ENCODE peak calls at places on chromosomes 2 and 18, in nine cellular contexts. W is transverse colon; V is effector memory CD4-positive, alpha-beta T cell; B is H7; Y is cardiac fibroblast; R is endodermal cell; S is uterus; Z is epithelial cell of esophagus; N is fibroblast of lung. F is an unnamed sample.

GRCh38 chr2:239112127-239112774 is 264.4 kb downstream of the TWIST2 start:
- DNase-seq in R (no peak), N (no peak), S (peak; percentile 37), V (no peak), Z (no peak), W (no peak), Y (no peak), B (no peak), F (no peak)

GRCh38 chr18:47246027-47246971 is 5.2 kb downstream of the SKOR2 start:
- DNase-seq in Y (no peak), W (no peak), S (no peak), Z (no peak), N (no peak), V (no peak), R (peak; percentile 62), B (peak; percentile 76), F (no peak)

GRCh38 chr18:12543697-12544096 is 114.2 kb downstream of the SPIRE1 start:
- DNase-seq in R (no peak), V (no peak), B (no peak), Y (no peak), Z (peak; percentile 20), W (no peak), N (peak; percentile 19), S (no peak), F (no peak)

GRCh38 chr2:225091336-225091735 is 49.1 kb upstream of the DOCK10 start:
- DNase-seq in W (no peak), V (no peak), Z (peak; percentile 95), R (no peak), B (no peak), Y (peak; percentile 21), S (no peak), N (peak; percentile 70), F (no peak)

GRCh38 chr2:167719410-167719809 is 528.0 kb downstream of the STK39 start:
- DNase-seq in Z (no peak), S (no peak), B (no peak), R (no peak), V (no peak), Y (no peak), N (no peak), W (no peak), F (no peak)

GRCh38 chr2:205556841-205557539 is 125.3 kb upstream of the NRP2 start:
- DNase-seq in N (no peak), B (peak; percentile 16), Z (no peak), W (no peak), S (no peak), V (no peak), Y (no peak), R (peak; percentile 76), F (no peak)

GRCh38 chr18:32530947-32531651 is 60.4 kb upstream of the GAREM1 start:
- DNase-seq in W (no peak), B (no peak), N (peak; percentile 43), S (no peak), Y (peak; percentile 44), R (no peak), V (no peak), Z (peak; percentile 94), F (no peak)

GRCh38 chr18:76432274-76432755 is 62.7 kb downstream of the ZNF516 start:
- DNase-seq in N (no peak), V (no peak), Z (no peak), Y (no peak), W (no peak), R (no peak), S (no peak), B (no peak), F (no peak)

GRCh38 chr2:136129601-136130000 is 11.7 kb upstream of the CXCR4 start:
- DNase-seq in B (no peak), N (no peak), W (no peak), Z (no peak), Y (no peak), S (no peak), R (no peak), V (peak; percentile 35), F (no peak)

GRCh38 chr2:222797308-222797707 is 63.5 kb upstream of the ACSL3 start:
- DNase-seq in S (no peak), Y (peak; percentile 67), B (peak; percentile 42), Z (no peak), W (no peak), N (peak; percentile 51), R (no peak), V (no peak), F (no peak)

GRCh38 chr18:45764000-45764686 is 40.2 kb downstream of the SLC14A1 start:
- DNase-seq in Z (peak; percentile 41), Y (peak; percentile 37), V (no peak), S (no peak), W (no peak), R (no peak), B (no peak), N (peak; percentile 28), F (no peak)

DNA sequence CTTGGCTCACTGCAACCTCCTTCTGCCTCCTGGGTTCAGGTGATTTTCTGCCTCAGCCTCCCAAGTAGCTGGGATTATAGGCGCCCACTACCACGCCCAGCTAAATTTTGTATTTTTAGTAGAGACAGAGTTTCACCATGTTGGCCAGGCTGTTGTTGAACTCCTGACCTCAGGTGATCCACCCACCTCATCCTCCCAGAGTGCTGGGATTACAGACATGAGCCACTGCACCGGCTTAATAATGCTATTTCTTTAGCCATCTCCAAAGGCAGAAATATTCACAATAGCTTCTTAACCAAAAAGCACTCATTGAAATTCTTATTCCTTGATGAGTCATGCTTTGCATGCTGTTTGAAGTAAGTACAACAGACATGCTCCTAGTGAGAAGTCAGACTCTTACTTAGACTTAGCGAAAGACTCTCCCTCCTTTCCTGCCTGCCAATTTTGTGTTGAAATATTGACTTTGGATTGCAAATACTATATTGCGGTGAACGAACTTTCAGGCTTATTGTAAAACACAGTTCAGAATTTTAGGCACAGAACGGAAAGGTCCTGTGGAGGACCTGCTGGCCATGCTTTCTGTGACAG is 4.4 kb downstream of the ACTR3 start:
- DNase-seq in N (peak; percentile 96), Z (peak; percentile 86), B (no peak), R (no peak), W (no peak), S (no peak), Y (peak; percentile 93), V (no peak), F (no peak)
- H3K4me3 ChIP-seq in N (peak overlapping the region; percentile 32), Z (peak overlapping the region; percentile 18), B (no peak overlapping the region), R (peak overlapping the region; percentile 70), W (peak overlapping the region; percentile 17), S (no peak overlapping the region), Y (peak overlapping the region; percentile 6), V (peak overlapping the region; percentile 19), F (no peak overlapping the region)

DNA sequence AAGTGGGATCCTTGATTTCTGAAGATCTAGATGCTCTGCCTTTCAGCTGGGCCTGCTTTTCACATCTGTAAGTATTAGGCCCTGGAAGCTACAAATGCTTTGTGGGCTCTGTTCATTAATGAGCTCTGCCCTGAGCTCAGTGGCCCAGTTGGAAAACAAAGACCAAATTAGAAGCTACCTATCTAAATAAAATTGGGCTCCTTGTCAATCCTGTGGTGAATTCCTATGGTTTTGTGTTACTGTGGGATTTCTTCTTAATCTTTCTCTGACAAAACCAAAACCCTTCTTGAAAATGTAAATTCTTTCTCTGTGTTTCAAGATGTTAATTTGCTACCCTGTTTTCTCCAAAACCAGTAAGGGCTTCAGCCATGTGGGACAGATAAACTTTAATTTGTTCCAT is 219.0 kb upstream of the HS6ST1 start:
- DNase-seq in V (no peak), Z (no peak), W (no peak), R (no peak), B (no peak), S (no peak), N (no peak), Y (no peak), F (no peak)
- H3K4me3 ChIP-seq in V (no peak overlapping the region), Z (no peak overlapping the region), W (no peak overlapping the region), R (peak overlapping the region; percentile 62), B (no peak overlapping the region), S (no peak overlapping the region), N (peak overlapping the region; percentile 4), Y (no peak overlapping the region), F (no peak overlapping the region)

GRCh38 chr18:59742325-59743111 is 45.3 kb upstream of the CCBE1 start:
- DNase-seq in B (no peak), Y (peak; percentile 64), V (no peak), S (no peak), Z (peak; percentile 32), R (no peak), W (no peak), N (peak; percentile 45), F (no peak)

GRCh38 chr18:59748628-59749360 is 51.6 kb upstream of the CCBE1 start:
- DNase-seq in B (no peak), N (peak; percentile 74), W (no peak), Z (peak; percentile 87), Y (peak; percentile 67), R (no peak), S (no peak), V (no peak), F (no peak)

GRCh38 chr18:59743561-59743960 is 46.3 kb upstream of the CCBE1 start:
- DNase-seq in S (no peak), Z (no peak), V (no peak), N (peak; percentile 79), B (no peak), R (no peak), W (no peak), Y (peak; percentile 63), F (no peak)

GRCh38 chr18:59740131-59740530 is 42.9 kb upstream of the CCBE1 start:
- DNase-seq in R (no peak), N (no peak), S (no peak), Z (no peak), V (no peak), Y (no peak), B (no peak), W (no peak), F (no peak)

GRCh38 chr18:59744271-59744721 is 47.1 kb upstream of the CCBE1 start:
- DNase-seq in R (no peak), N (peak; percentile 97), V (no peak), B (no peak), Z (peak; percentile 88), W (no peak), Y (peak; percentile 90), S (no peak), F (no peak)
- H3K4me3 ChIP-seq in R (no peak overlapping the region), N (no peak overlapping the region), V (no peak overlapping the region), B (no peak overlapping the region), Z (no peak overlapping the region), W (no peak overlapping the region), Y (no peak overlapping the region), S (no peak overlapping the region), F (no peak overlapping the region)

GRCh38 chr2:42139141-42139540 is 30.0 kb upstream of the EML4 start:
- DNase-seq in W (no peak), V (no peak), R (no peak), B (no peak), Y (peak; percentile 85), S (no peak), Z (no peak), N (no peak), F (no peak)

GRCh38 chr2:42140501-42140900 is 28.7 kb upstream of the EML4 start:
- DNase-seq in N (no peak), V (no peak), Y (no peak), Z (no peak), R (no peak), W (no peak), S (no peak), B (no peak), F (no peak)

GRCh38 chr2:42142476-42143184 is 26.5 kb upstream of the EML4 start:
- DNase-seq in B (no peak), Z (no peak), R (peak; percentile 54), S (no peak), N (peak; percentile 47), W (no peak), V (no peak), Y (peak; percentile 87), F (no peak)

GRCh38 chr2:42138163-42139016 is 30.8 kb upstream of the EML4 start:
- DNase-seq in V (no peak), W (no peak), Z (peak; percentile 71), B (no peak), Y (peak; percentile 99), R (no peak), N (peak; percentile 98), S (no peak), F (peak; percentile 43)

GRCh38 chr2:42141687-42142475 is 27.3 kb upstream of the EML4 start:
- DNase-seq in N (peak; percentile 95), V (peak; percentile 17), Y (peak; percentile 97), B (peak; percentile 34), S (peak; percentile 56), Z (peak; percentile 54), W (peak; percentile 62), R (peak; percentile 79), F (peak; percentile 60)
- H3K4me3 ChIP-seq in N (peak overlapping the region; percentile 32), V (peak overlapping the region; percentile 24), Y (peak overlapping the region; percentile 39), B (peak overlapping the region; percentile 1), S (no peak overlapping the region), Z (no peak overlapping the region), W (peak overlapping the region; percentile 38), R (peak overlapping the region; percentile 32), F (no peak overlapping the region)

F was measured in adrenal gland.